ENCODE peak calls at places on chromosomes 16 and 17, in seven cellular contexts. One of them, this sample, is unnamed.

GRCh38 chr17:48720263-48721008 is 1.9 kb downstream of the PRAC1 start:
- DNase-seq in CD8-positive, alpha-beta memory T cell: no peak
- DNase-seq in KG1: no peak
- DNase-seq in HS-5: no peak
- DNase-seq in dorsolateral prefrontal cortex: no peak
- DNase-seq in GM18507: no peak
- DNase-seq in stimulated activated CD8-positive, alpha-beta memory T cell treated with anti-CD3 and anti-CD28 coated beads, Interleukin-15, amount 100 ng/mL, for 4 hours: no peak
- DNase-seq in this sample: no peak

GRCh38 chr17:73984981-73985380 is 218.5 kb upstream of the RPL38 start:
- DNase-seq in GM18507: no peak
- DNase-seq in HS-5: no peak
- DNase-seq in stimulated activated CD8-positive, alpha-beta memory T cell treated with anti-CD3 and anti-CD28 coated beads, Interleukin-15, amount 100 ng/mL, for 4 hours: no peak
- DNase-seq in KG1: peak
- DNase-seq in dorsolateral prefrontal cortex: no peak
- DNase-seq in CD8-positive, alpha-beta memory T cell: no peak
- DNase-seq in this sample: no peak

GRCh38 chr16:660459-661183 is 7.3 kb upstream of the RHOT2 start:
- DNase-seq in HS-5: no peak
- DNase-seq in CD8-positive, alpha-beta memory T cell: peak
- DNase-seq in KG1: no peak
- DNase-seq in dorsolateral prefrontal cortex: peak
- DNase-seq in GM18507: peak
- DNase-seq in stimulated activated CD8-positive, alpha-beta memory T cell treated with anti-CD3 and anti-CD28 coated beads, Interleukin-15, amount 100 ng/mL, for 4 hours: no peak
- DNase-seq in this sample: no peak

GRCh38 chr17:17928422-17929386 is 43.5 kb downstream of the TOM1L2 start:
- DNase-seq in dorsolateral prefrontal cortex: peak
- DNase-seq in HS-5: no peak
- DNase-seq in GM18507: no peak
- DNase-seq in stimulated activated CD8-positive, alpha-beta memory T cell treated with anti-CD3 and anti-CD28 coated beads, Interleukin-15, amount 100 ng/mL, for 4 hours: no peak
- DNase-seq in KG1: no peak
- DNase-seq in CD8-positive, alpha-beta memory T cell: no peak
- DNase-seq in this sample: no peak

GRCh38 chr16:58038219-58038641 is 12.7 kb downstream of the MMP15 start:
- DNase-seq in HS-5: no peak
- DNase-seq in stimulated activated CD8-positive, alpha-beta memory T cell treated with anti-CD3 and anti-CD28 coated beads, Interleukin-15, amount 100 ng/mL, for 4 hours: no peak
- DNase-seq in CD8-positive, alpha-beta memory T cell: no peak
- DNase-seq in dorsolateral prefrontal cortex: no peak
- DNase-seq in GM18507: no peak
- DNase-seq in KG1: no peak
- DNase-seq in this sample: no peak

GRCh38 chr16:6362321-6362720 is 970.3 kb upstream of the RBFOX1 start:
- DNase-seq in HS-5: no peak
- DNase-seq in stimulated activated CD8-positive, alpha-beta memory T cell treated with anti-CD3 and anti-CD28 coated beads, Interleukin-15, amount 100 ng/mL, for 4 hours: no peak
- DNase-seq in dorsolateral prefrontal cortex: no peak
- DNase-seq in GM18507: no peak
- DNase-seq in CD8-positive, alpha-beta memory T cell: no peak
- DNase-seq in KG1: no peak
- DNase-seq in this sample: no peak

GRCh38 chr17:63275318-63275967 is 170.7 kb downstream of the CYB561 start:
- DNase-seq in dorsolateral prefrontal cortex: no peak
- DNase-seq in HS-5: peak
- DNase-seq in KG1: no peak
- DNase-seq in CD8-positive, alpha-beta memory T cell: no peak
- DNase-seq in GM18507: no peak
- DNase-seq in stimulated activated CD8-positive, alpha-beta memory T cell treated with anti-CD3 and anti-CD28 coated beads, Interleukin-15, amount 100 ng/mL, for 4 hours: no peak
- DNase-seq in this sample: no peak

GRCh38 chr16:2275476-2276450 is 7.8 kb upstream of the RNPS1 start:
- DNase-seq in HS-5: no peak
- DNase-seq in GM18507: no peak
- DNase-seq in dorsolateral prefrontal cortex: no peak
- DNase-seq in CD8-positive, alpha-beta memory T cell: no peak
- DNase-seq in KG1: no peak
- DNase-seq in stimulated activated CD8-positive, alpha-beta memory T cell treated with anti-CD3 and anti-CD28 coated beads, Interleukin-15, amount 100 ng/mL, for 4 hours: no peak
- DNase-seq in this sample: no peak

GRCh38 chr16:87657621-87658192 is 55.4 kb downstream of the JPH3 start:
- DNase-seq in stimulated activated CD8-positive, alpha-beta memory T cell treated with anti-CD3 and anti-CD28 coated beads, Interleukin-15, amount 100 ng/mL, for 4 hours: no peak
- DNase-seq in CD8-positive, alpha-beta memory T cell: no peak
- DNase-seq in GM18507: no peak
- DNase-seq in dorsolateral prefrontal cortex: no peak
- DNase-seq in HS-5: no peak
- DNase-seq in KG1: no peak
- DNase-seq in this sample: no peak

GRCh38 chr16:58501242-58502131 is 1.5 kb downstream of the NDRG4 start:
- DNase-seq in stimulated activated CD8-positive, alpha-beta memory T cell treated with anti-CD3 and anti-CD28 coated beads, Interleukin-15, amount 100 ng/mL, for 4 hours: no peak
- DNase-seq in dorsolateral prefrontal cortex: peak
- DNase-seq in KG1: no peak
- DNase-seq in CD8-positive, alpha-beta memory T cell: peak
- DNase-seq in HS-5: no peak
- DNase-seq in GM18507: no peak
- DNase-seq in this sample: no peak

GRCh38 chr16:81401035-81401950 is 43.3 kb upstream of the CMIP start:
- DNase-seq in CD8-positive, alpha-beta memory T cell: no peak
- DNase-seq in stimulated activated CD8-positive, alpha-beta memory T cell treated with anti-CD3 and anti-CD28 coated beads, Interleukin-15, amount 100 ng/mL, for 4 hours: no peak
- DNase-seq in GM18507: no peak
- DNase-seq in KG1: no peak
- DNase-seq in HS-5: no peak
- DNase-seq in dorsolateral prefrontal cortex: no peak
- DNase-seq in this sample: no peak

GRCh38 chr16:11916524-11917285 is 949 bp upstream of the GSPT1 start:
- DNase-seq in dorsolateral prefrontal cortex: peak
- DNase-seq in CD8-positive, alpha-beta memory T cell: no peak
- DNase-seq in HS-5: no peak
- DNase-seq in KG1: no peak
- DNase-seq in stimulated activated CD8-positive, alpha-beta memory T cell treated with anti-CD3 and anti-CD28 coated beads, Interleukin-15, amount 100 ng/mL, for 4 hours: no peak
- DNase-seq in GM18507: no peak
- DNase-seq in this sample: no peak

GRCh38 chr17:55607736-55608341 is 96.6 kb upstream of the SMIM36 start:
- DNase-seq in CD8-positive, alpha-beta memory T cell: no peak
- DNase-seq in KG1: no peak
- DNase-seq in dorsolateral prefrontal cortex: no peak
- DNase-seq in GM18507: no peak
- DNase-seq in HS-5: no peak
- DNase-seq in stimulated activated CD8-positive, alpha-beta memory T cell treated with anti-CD3 and anti-CD28 coated beads, Interleukin-15, amount 100 ng/mL, for 4 hours: no peak
- DNase-seq in this sample: no peak

GRCh38 chr17:75634754-75635609 is 1.7 kb downstream of the SMIM5 start:
- DNase-seq in HS-5: no peak
- DNase-seq in CD8-positive, alpha-beta memory T cell: no peak
- DNase-seq in GM18507: no peak
- DNase-seq in stimulated activated CD8-positive, alpha-beta memory T cell treated with anti-CD3 and anti-CD28 coated beads, Interleukin-15, amount 100 ng/mL, for 4 hours: no peak
- DNase-seq in dorsolateral prefrontal cortex: no peak
- DNase-seq in KG1: no peak
- DNase-seq in this sample: no peak

GRCh38 chr16:78957328-78958100 is 643.0 kb downstream of the MAF start:
- DNase-seq in KG1: no peak
- DNase-seq in stimulated activated CD8-positive, alpha-beta memory T cell treated with anti-CD3 and anti-CD28 coated beads, Interleukin-15, amount 100 ng/mL, for 4 hours: no peak
- DNase-seq in HS-5: no peak
- DNase-seq in CD8-positive, alpha-beta memory T cell: no peak
- DNase-seq in dorsolateral prefrontal cortex: no peak
- DNase-seq in GM18507: no peak
- DNase-seq in this sample: no peak

GRCh38 chr16:85556456-85557082 is 56.6 kb upstream of the GSE1 start:
- DNase-seq in HS-5: no peak
- DNase-seq in dorsolateral prefrontal cortex: no peak
- DNase-seq in KG1: no peak
- DNase-seq in GM18507: no peak
- DNase-seq in CD8-positive, alpha-beta memory T cell: peak
- DNase-seq in stimulated activated CD8-positive, alpha-beta memory T cell treated with anti-CD3 and anti-CD28 coated beads, Interleukin-15, amount 100 ng/mL, for 4 hours: no peak
- DNase-seq in this sample: peak

GRCh38 chr17:74305865-74306654 is 20.0 kb upstream of the KIF19 start:
- DNase-seq in CD8-positive, alpha-beta memory T cell: no peak
- DNase-seq in stimulated activated CD8-positive, alpha-beta memory T cell treated with anti-CD3 and anti-CD28 coated beads, Interleukin-15, amount 100 ng/mL, for 4 hours: no peak
- DNase-seq in HS-5: no peak
- DNase-seq in GM18507: no peak
- DNase-seq in KG1: peak
- DNase-seq in dorsolateral prefrontal cortex: no peak
- DNase-seq in this sample: no peak

GRCh38 chr17:39114744-39115534 is 36.5 kb downstream of the PLXDC1 start:
- DNase-seq in KG1: no peak
- DNase-seq in dorsolateral prefrontal cortex: no peak
- DNase-seq in GM18507: no peak
- DNase-seq in HS-5: no peak
- DNase-seq in stimulated activated CD8-positive, alpha-beta memory T cell treated with anti-CD3 and anti-CD28 coated beads, Interleukin-15, amount 100 ng/mL, for 4 hours: no peak
- DNase-seq in CD8-positive, alpha-beta memory T cell: no peak
- DNase-seq in this sample: no peak

GRCh38 chr16:84308120-84308519 is 13.4 kb downstream of the WFDC1 start:
- DNase-seq in KG1: no peak
- DNase-seq in stimulated activated CD8-positive, alpha-beta memory T cell treated with anti-CD3 and anti-CD28 coated beads, Interleukin-15, amount 100 ng/mL, for 4 hours: no peak
- DNase-seq in HS-5: no peak
- DNase-seq in GM18507: no peak
- DNase-seq in CD8-positive, alpha-beta memory T cell: no peak
- DNase-seq in dorsolateral prefrontal cortex: no peak
- DNase-seq in this sample: no peak

GRCh38 chr17:20982589-20983358 is 60.0 kb downstream of the USP22 start:
- DNase-seq in stimulated activated CD8-positive, alpha-beta memory T cell treated with anti-CD3 and anti-CD28 coated beads, Interleukin-15, amount 100 ng/mL, for 4 hours: no peak
- DNase-seq in HS-5: no peak
- DNase-seq in GM18507: no peak
- DNase-seq in KG1: no peak
- DNase-seq in dorsolateral prefrontal cortex: no peak
- DNase-seq in CD8-positive, alpha-beta memory T cell: no peak
- DNase-seq in this sample: no peak

GRCh38 chr17:54969658-54970572 is 1.4 kb downstream of the STXBP4 start:
- DNase-seq in dorsolateral prefrontal cortex: no peak
- DNase-seq in HS-5: no peak
- DNase-seq in GM18507: no peak
- DNase-seq in stimulated activated CD8-positive, alpha-beta memory T cell treated with anti-CD3 and anti-CD28 coated beads, Interleukin-15, amount 100 ng/mL, for 4 hours: no peak
- DNase-seq in KG1: no peak
- DNase-seq in CD8-positive, alpha-beta memory T cell: no peak
- DNase-seq in this sample: no peak

GRCh38 chr17:27315322-27315721 is 21.4 kb downstream of the WSB1 start:
- DNase-seq in GM18507: no peak
- DNase-seq in stimulated activated CD8-positive, alpha-beta memory T cell treated with anti-CD3 and anti-CD28 coated beads, Interleukin-15, amount 100 ng/mL, for 4 hours: no peak
- DNase-seq in HS-5: no peak
- DNase-seq in dorsolateral prefrontal cortex: peak
- DNase-seq in KG1: no peak
- DNase-seq in CD8-positive, alpha-beta memory T cell: no peak
- DNase-seq in this sample: no peak

GRCh38 chr16:50251375-50252081 is 14.8 kb upstream of the ADCY7 start:
- DNase-seq in GM18507: no peak
- DNase-seq in stimulated activated CD8-positive, alpha-beta memory T cell treated with anti-CD3 and anti-CD28 coated beads, Interleukin-15, amount 100 ng/mL, for 4 hours: no peak
- DNase-seq in CD8-positive, alpha-beta memory T cell: no peak
- DNase-seq in HS-5: peak
- DNase-seq in dorsolateral prefrontal cortex: peak
- DNase-seq in KG1: no peak
- DNase-seq in this sample: no peak

GRCh38 chr17:62597920-62598319 is 29.6 kb upstream of the MRC2 start:
- DNase-seq in dorsolateral prefrontal cortex: no peak
- DNase-seq in CD8-positive, alpha-beta memory T cell: no peak
- DNase-seq in KG1: no peak
- DNase-seq in stimulated activated CD8-positive, alpha-beta memory T cell treated with anti-CD3 and anti-CD28 coated beads, Interleukin-15, amount 100 ng/mL, for 4 hours: no peak
- DNase-seq in GM18507: no peak
- DNase-seq in HS-5: no peak
- DNase-seq in this sample: no peak

GRCh38 chr16:11253995-11254912 is 1.8 kb downstream of the SOCS1 start:
- DNase-seq in dorsolateral prefrontal cortex: no peak
- DNase-seq in CD8-positive, alpha-beta memory T cell: no peak
- DNase-seq in stimulated activated CD8-positive, alpha-beta memory T cell treated with anti-CD3 and anti-CD28 coated beads, Interleukin-15, amount 100 ng/mL, for 4 hours: no peak
- DNase-seq in KG1: no peak
- DNase-seq in GM18507: no peak
- DNase-seq in HS-5: no peak
- DNase-seq in this sample: no peak

GRCh38 chr17:48127371-48128051 is 19.9 kb downstream of the SNX11 start:
- DNase-seq in KG1: no peak
- DNase-seq in GM18507: no peak
- DNase-seq in dorsolateral prefrontal cortex: no peak
- DNase-seq in HS-5: peak
- DNase-seq in stimulated activated CD8-positive, alpha-beta memory T cell treated with anti-CD3 and anti-CD28 coated beads, Interleukin-15, amount 100 ng/mL, for 4 hours: no peak
- DNase-seq in CD8-positive, alpha-beta memory T cell: no peak
- DNase-seq in this sample: no peak

GRCh38 chr17:11086623-11087022 is 154.4 kb upstream of the SHISA6 start:
- DNase-seq in CD8-positive, alpha-beta memory T cell: no peak
- DNase-seq in dorsolateral prefrontal cortex: no peak
- DNase-seq in HS-5: no peak
- DNase-seq in stimulated activated CD8-positive, alpha-beta memory T cell treated with anti-CD3 and anti-CD28 coated beads, Interleukin-15, amount 100 ng/mL, for 4 hours: no peak
- DNase-seq in GM18507: no peak
- DNase-seq in KG1: no peak
- DNase-seq in this sample: no peak

GRCh38 chr16:87464691-87465300 is 28.0 kb downstream of the ZCCHC14 start:
- DNase-seq in HS-5: peak
- DNase-seq in stimulated activated CD8-positive, alpha-beta memory T cell treated with anti-CD3 and anti-CD28 coated beads, Interleukin-15, amount 100 ng/mL, for 4 hours: no peak
- DNase-seq in GM18507: no peak
- DNase-seq in dorsolateral prefrontal cortex: no peak
- DNase-seq in KG1: no peak
- DNase-seq in CD8-positive, alpha-beta memory T cell: no peak
- DNase-seq in this sample: peak

GRCh38 chr17:49585422-49586027 is 9.9 kb downstream of the NXPH3 start:
- DNase-seq in HS-5: no peak
- DNase-seq in GM18507: no peak
- DNase-seq in CD8-positive, alpha-beta memory T cell: no peak
- DNase-seq in KG1: no peak
- DNase-seq in stimulated activated CD8-positive, alpha-beta memory T cell treated with anti-CD3 and anti-CD28 coated beads, Interleukin-15, amount 100 ng/mL, for 4 hours: no peak
- DNase-seq in dorsolateral prefrontal cortex: no peak
- DNase-seq in this sample: no peak

GRCh38 chr16:17205279-17206139 is 265.3 kb downstream of the XYLT1 start:
- DNase-seq in KG1: no peak
- DNase-seq in CD8-positive, alpha-beta memory T cell: no peak
- DNase-seq in dorsolateral prefrontal cortex: no peak
- DNase-seq in stimulated activated CD8-positive, alpha-beta memory T cell treated with anti-CD3 and anti-CD28 coated beads, Interleukin-15, amount 100 ng/mL, for 4 hours: no peak
- DNase-seq in GM18507: no peak
- DNase-seq in HS-5: no peak
- DNase-seq in this sample: no peak

GRCh38 chr17:8131844-8132441 is 8.0 kb upstream of the HES7 start:
- DNase-seq in CD8-positive, alpha-beta memory T cell: no peak
- DNase-seq in HS-5: no peak
- DNase-seq in dorsolateral prefrontal cortex: no peak
- DNase-seq in KG1: no peak
- DNase-seq in GM18507: no peak
- DNase-seq in stimulated activated CD8-positive, alpha-beta memory T cell treated with anti-CD3 and anti-CD28 coated beads, Interleukin-15, amount 100 ng/mL, for 4 hours: no peak
- DNase-seq in this sample: no peak

GRCh38 chr16:68539704-68540370 is 746 bp downstream of the ZFP90 start:
- DNase-seq in CD8-positive, alpha-beta memory T cell: no peak
- DNase-seq in dorsolateral prefrontal cortex: no peak
- DNase-seq in GM18507: no peak
- DNase-seq in stimulated activated CD8-positive, alpha-beta memory T cell treated with anti-CD3 and anti-CD28 coated beads, Interleukin-15, amount 100 ng/mL, for 4 hours: no peak
- DNase-seq in KG1: peak
- DNase-seq in HS-5: no peak
- DNase-seq in this sample: no peak

GRCh38 chr17:13003927-13004326 is 13.9 kb downstream of the ELAC2 start:
- DNase-seq in dorsolateral prefrontal cortex: no peak
- DNase-seq in HS-5: no peak
- DNase-seq in stimulated activated CD8-positive, alpha-beta memory T cell treated with anti-CD3 and anti-CD28 coated beads, Interleukin-15, amount 100 ng/mL, for 4 hours: no peak
- DNase-seq in CD8-positive, alpha-beta memory T cell: no peak
- DNase-seq in KG1: no peak
- DNase-seq in GM18507: no peak
- DNase-seq in this sample: no peak

GRCh38 chr17:68771867-68772515 is 170.8 kb upstream of the FAM20A start:
- DNase-seq in CD8-positive, alpha-beta memory T cell: no peak
- DNase-seq in stimulated activated CD8-positive, alpha-beta memory T cell treated with anti-CD3 and anti-CD28 coated beads, Interleukin-15, amount 100 ng/mL, for 4 hours: no peak
- DNase-seq in KG1: peak
- DNase-seq in HS-5: no peak
- DNase-seq in GM18507: no peak
- DNase-seq in dorsolateral prefrontal cortex: no peak
- DNase-seq in this sample: no peak

GRCh38 chr17:11330871-11331270 is 89.9 kb downstream of the SHISA6 start:
- DNase-seq in GM18507: no peak
- DNase-seq in KG1: no peak
- DNase-seq in HS-5: no peak
- DNase-seq in stimulated activated CD8-positive, alpha-beta memory T cell treated with anti-CD3 and anti-CD28 coated beads, Interleukin-15, amount 100 ng/mL, for 4 hours: no peak
- DNase-seq in dorsolateral prefrontal cortex: no peak
- DNase-seq in CD8-positive, alpha-beta memory T cell: no peak
- DNase-seq in this sample: no peak

GRCh38 chr16:716250-716607 is 1.3 kb downstream of the METRN start:
- DNase-seq in stimulated activated CD8-positive, alpha-beta memory T cell treated with anti-CD3 and anti-CD28 coated beads, Interleukin-15, amount 100 ng/mL, for 4 hours: no peak
- DNase-seq in CD8-positive, alpha-beta memory T cell: no peak
- DNase-seq in GM18507: no peak
- DNase-seq in KG1: no peak
- DNase-seq in HS-5: no peak
- DNase-seq in dorsolateral prefrontal cortex: peak
- DNase-seq in this sample: no peak

GRCh38 chr16:20740007-20740883 is 1.4 kb downstream of the THUMPD1 start:
- DNase-seq in dorsolateral prefrontal cortex: no peak
- DNase-seq in stimulated activated CD8-positive, alpha-beta memory T cell treated with anti-CD3 and anti-CD28 coated beads, Interleukin-15, amount 100 ng/mL, for 4 hours: no peak
- DNase-seq in HS-5: no peak
- DNase-seq in GM18507: no peak
- DNase-seq in CD8-positive, alpha-beta memory T cell: no peak
- DNase-seq in KG1: no peak
- DNase-seq in this sample: peak

GRCh38 chr16:49019081-49019633 is 262.5 kb downstream of the CBLN1 start:
- DNase-seq in dorsolateral prefrontal cortex: no peak
- DNase-seq in GM18507: no peak
- DNase-seq in CD8-positive, alpha-beta memory T cell: no peak
- DNase-seq in HS-5: no peak
- DNase-seq in stimulated activated CD8-positive, alpha-beta memory T cell treated with anti-CD3 and anti-CD28 coated beads, Interleukin-15, amount 100 ng/mL, for 4 hours: no peak
- DNase-seq in KG1: no peak
- DNase-seq in this sample: no peak